ENCODE peak calls at places on chromosomes 2 and 18, in seven cellular contexts. K is NCI-H1092 treated with DMSO at 0.1 percent for 48 hours; S is iPS DF 6.9; E is stimulated activated naive CD4-positive, alpha-beta T cell treated with Interleukin-2 at 50 U/mL for 16 hours; D is hypothalamus; C is T-helper 9 cell; G is activated CD8-positive, alpha-beta memory T cell treated with anti-CD3 and anti-CD28 coated beads for 24 hours. N is an unnamed sample.
A peak's percentile ranks its signal among the peaks of the same experiment; 100 is the strongest.

GRCh38 chr18:46268662-46269061 is 164.5 kb downstream of the HAUS1 start:
- DNase-seq in C (no peak), G (no peak), S (no peak), E (no peak), D (no peak), K (peak; percentile 95), N (no peak)

GRCh38 chr2:1478311-1479305 is 65.3 kb downstream of the TPO start:
- DNase-seq in S (no peak), D (no peak), C (no peak), K (no peak), G (peak; percentile 28), E (no peak), N (peak; percentile 45)

GRCh38 chr2:37665038-37665437 is 6.4 kb downstream of the CDC42EP3 start:
- DNase-seq in D (no peak), G (no peak), E (no peak), S (no peak), C (no peak), K (no peak), N (no peak)

GRCh38 chr2:226911932-226912331 is 76.1 kb downstream of the RHBDD1 start:
- DNase-seq in G (no peak), K (no peak), D (no peak), S (no peak), C (no peak), E (no peak), N (no peak)

GRCh38 chr2:89834306-89834705 is 1142.8 kb downstream of the RPIA start:
- DNase-seq in C (no peak), S (no peak), G (no peak), D (no peak), E (no peak), K (no peak), N (no peak)

GRCh38 chr2:233974530-233975071 is 57.4 kb downstream of the TRPM8 start:
- DNase-seq in S (no peak), G (no peak), K (peak; percentile 17), C (no peak), D (no peak), E (no peak), N (no peak)

GRCh38 chr2:175228179-175228578 is 46.7 kb upstream of the ATP5MC3 start:
- DNase-seq in S (no peak), D (no peak), C (no peak), E (no peak), K (no peak), G (no peak), N (no peak)

GRCh38 chr18:5534845-5535244 is 9.0 kb downstream of the EPB41L3 start:
- DNase-seq in S (no peak), D (no peak), K (no peak), E (no peak), C (no peak), G (no peak), N (no peak)

GRCh38 chr2:238239872-238240760 is at the start of gene HES6:
- DNase-seq in E (peak; percentile 74), S (peak; percentile 68), C (peak; percentile 68), G (peak; percentile 88), K (peak; percentile 88), D (peak; percentile 74), N (peak; percentile 87)

GRCh38 chr18:77254711-77255110 is 5.1 kb downstream of the GALR1 start:
- DNase-seq in E (no peak), C (no peak), K (no peak), G (no peak), S (no peak), D (no peak), N (no peak)

GRCh38 chr2:202178342-202178958 is 59.9 kb downstream of the SUMO1 start:
- DNase-seq in S (peak; percentile 45), G (peak; percentile 63), E (peak; percentile 27), D (no peak), K (peak; percentile 17), C (peak; percentile 26), N (no peak)

GRCh38 chr18:9178557-9178956 is 42.0 kb downstream of the ANKRD12 start:
- DNase-seq in C (no peak), S (no peak), E (no peak), G (no peak), K (no peak), D (no peak), N (no peak)

GRCh38 chr2:152715854-152716428 is 1.3 kb downstream of the PRPF40A start:
- DNase-seq in G (no peak), D (no peak), K (no peak), C (peak; percentile 2), E (peak; percentile 1), S (no peak), N (no peak)

GRCh38 chr2:239256297-239256696 is 144.5 kb downstream of the HDAC4 start:
- DNase-seq in C (no peak), E (no peak), K (no peak), D (no peak), S (no peak), G (no peak), N (peak; percentile 40)

GRCh38 chr2:144330951-144331651 is 188.8 kb downstream of the ZEB2 start:
- DNase-seq in E (no peak), K (peak; percentile 16), C (no peak), S (no peak), G (no peak), D (no peak), N (no peak)

GRCh38 chr2:197498627-197498936 is 1.1 kb downstream of the HSPD1 start:
- DNase-seq in C (no peak), G (no peak), K (no peak), D (no peak), E (no peak), S (no peak), N (no peak)

GRCh38 chr2:9212661-9213411 is 6.2 kb downstream of the ASAP2 start:
- DNase-seq in D (no peak), K (no peak), G (no peak), S (no peak), E (no peak), C (no peak), N (no peak)

GRCh38 chr2:8312861-8313768 is 368.7 kb upstream of the ID2 start:
- DNase-seq in C (no peak), E (no peak), D (no peak), K (no peak), S (no peak), G (peak; percentile 60), N (peak; percentile 12)

GRCh38 chr2:161238559-161239415 is 69.4 kb upstream of the PSMD14 start:
- DNase-seq in K (peak; percentile 58), D (peak; percentile 66), C (peak; percentile 61), G (peak; percentile 82), E (peak; percentile 51), S (no peak), N (peak; percentile 73)

GRCh38 chr2:65240657-65241056 is 13.0 kb downstream of the ACTR2 start:
- DNase-seq in G (no peak), E (no peak), D (no peak), K (no peak), S (no peak), C (no peak), N (no peak)

GRCh38 chr2:110149330-110150220 is 34.0 kb upstream of the MALL start:
- DNase-seq in D (no peak), S (no peak), K (no peak), C (no peak), G (no peak), E (no peak), N (no peak)

GRCh38 chr18:13480856-13481255 is 245.5 kb downstream of the FAM210A start:
- DNase-seq in S (no peak), C (no peak), E (no peak), K (no peak), G (no peak), D (no peak), N (no peak)

GRCh38 chr2:172623249-172623965 is 67.5 kb downstream of the PDK1 start:
- DNase-seq in G (no peak), C (no peak), S (no peak), E (no peak), K (no peak), D (no peak), N (no peak)